ENCODE peak calls at places on chromosomes 11 and 22, in six cellular contexts. T is spleen, C is sigmoid colon, E is stomach, K is HCT116, W is vagina. X is an unnamed sample.

GRCh38 chr11:68767672-68768071 is 16.4 kb upstream of the TESMIN start:
- DNase-seq in E (no peak), K (no peak), W (no peak), T (no peak), C (no peak), X (no peak)

GRCh38 chr11:80995523-80995922 is 1554.7 kb upstream of the TENM4 start:
- DNase-seq in W (no peak), C (no peak), E (no peak), K (no peak), T (no peak), X (no peak)

GRCh38 chr11:45161252-45162063 is 15.0 kb downstream of the PRDM11 start:
- DNase-seq in T (peak; percentile 72), E (peak; percentile 41), K (no peak), W (no peak), C (peak; percentile 69), X (no peak)

GRCh38 chr11:67320011-67320410 is 16.7 kb downstream of the SSH3 start:
- DNase-seq in W (no peak), T (no peak), K (no peak), E (no peak), C (no peak), X (no peak)

GRCh38 chr22:21771631-21771976 is 36.0 kb upstream of the YPEL1 start:
- DNase-seq in E (no peak), C (no peak), K (no peak), W (no peak), T (no peak), X (no peak)

GRCh38 chr22:34068011-34068410 is 147.7 kb upstream of the LARGE1 start:
- DNase-seq in E (no peak), T (no peak), K (no peak), W (no peak), C (no peak), X (no peak)

GRCh38 chr11:109939176-109939810 is 153.9 kb upstream of the ZC3H12C start:
- DNase-seq in K (peak; percentile 85), C (no peak), W (no peak), E (no peak), T (no peak), X (no peak)

GRCh38 chr22:44371741-44372525 is 59.2 kb upstream of the SHISAL1 start:
- DNase-seq in T (peak; percentile 41), W (no peak), K (no peak), C (peak; percentile 50), E (no peak), X (no peak)

GRCh38 chr11:47185305-47186075 is 744 bp downstream of the PACSIN3 start:
- DNase-seq in T (no peak), E (peak; percentile 70), W (no peak), K (no peak), C (peak; percentile 88), X (no peak)

GRCh38 chr11:18383388-18384156 is 10.8 kb upstream of the LDHA start:
- DNase-seq in K (peak; percentile 84), W (peak; percentile 97), C (peak; percentile 93), E (peak; percentile 76), T (peak; percentile 87), X (peak; percentile 94)

GRCh38 chr11:48184452-48184851 is 32.2 kb upstream of the OR4B1 start:
- DNase-seq in T (no peak), C (no peak), W (no peak), K (no peak), E (no peak), X (no peak)

GRCh38 chr11:7673724-7674434 is 579 bp upstream of the CYB5R2 start:
- DNase-seq in E (peak; percentile 63), K (peak; percentile 29), T (no peak), C (peak; percentile 72), W (no peak), X (no peak)

GRCh38 chr11:2892215-2893020 is 6.8 kb upstream of the CDKN1C start:
- DNase-seq in W (no peak), C (peak; percentile 83), T (peak; percentile 90), K (no peak), E (peak; percentile 57), X (no peak)

GRCh38 chr11:95917188-95918036 is 6.5 kb downstream of the MTMR2 start:
- DNase-seq in K (no peak), W (no peak), E (no peak), T (no peak), C (no peak), X (no peak)

GRCh38 chr11:62048101-62048500 is 75.7 kb upstream of the INCENP start:
- DNase-seq in T (peak; percentile 2), W (no peak), C (no peak), K (no peak), E (no peak), X (no peak)

GRCh38 chr22:48576333-48577013 is 1251.2 kb downstream of the BRD1 start:
- DNase-seq in E (no peak), W (no peak), K (no peak), C (no peak), T (no peak), X (no peak)

GRCh38 chr11:19946681-19947080 is 213.6 kb downstream of the DBX1 start:
- DNase-seq in C (no peak), T (no peak), W (no peak), E (no peak), K (no peak), X (no peak)

GRCh38 chr11:96265236-96265737 is 77.7 kb downstream of the MAML2 start:
- DNase-seq in K (no peak), T (no peak), W (no peak), C (no peak), E (no peak), X (no peak)

GRCh38 chr22:31142285-31142684 is 2.0 kb upstream of the PLA2G3 start:
- DNase-seq in E (no peak), T (no peak), K (no peak), C (no peak), W (no peak), X (no peak)

GRCh38 chr11:111522426-111522825 is 7.8 kb downstream of the HOATZ start:
- DNase-seq in K (no peak), W (no peak), E (no peak), T (no peak), C (no peak), X (no peak)

GRCh38 chr22:18005201-18005926 is 19.0 kb downstream of the MICAL3 start:
- DNase-seq in K (no peak), T (no peak), W (no peak), E (no peak), C (no peak), X (no peak)

GRCh38 chr11:110778351-110778750 is 66.1 kb upstream of the ARHGAP20 start:
- DNase-seq in K (no peak), C (no peak), E (no peak), T (no peak), W (no peak), X (no peak)

GRCh38 chr11:125128450-125128849 is 17.0 kb upstream of the TMEM218 start:
- DNase-seq in K (no peak), W (no peak), E (no peak), C (no peak), T (no peak), X (no peak)

GRCh38 chr11:45657496-45658260 is 7.7 kb downstream of the CHST1 start:
- DNase-seq in E (no peak), K (no peak), C (peak; percentile 35), T (no peak), W (no peak), X (no peak)

GRCh38 chr22:37240941-37241320 is 3.1 kb downstream of the RAC2 start:
- DNase-seq in E (no peak), W (no peak), K (no peak), C (no peak), T (peak; percentile 80), X (no peak)

GRCh38 chr11:78576549-78577097 is 2.0 kb upstream of the NARS2 start:
- DNase-seq in C (no peak), E (no peak), T (no peak), W (no peak), K (no peak), X (no peak)

DNA sequence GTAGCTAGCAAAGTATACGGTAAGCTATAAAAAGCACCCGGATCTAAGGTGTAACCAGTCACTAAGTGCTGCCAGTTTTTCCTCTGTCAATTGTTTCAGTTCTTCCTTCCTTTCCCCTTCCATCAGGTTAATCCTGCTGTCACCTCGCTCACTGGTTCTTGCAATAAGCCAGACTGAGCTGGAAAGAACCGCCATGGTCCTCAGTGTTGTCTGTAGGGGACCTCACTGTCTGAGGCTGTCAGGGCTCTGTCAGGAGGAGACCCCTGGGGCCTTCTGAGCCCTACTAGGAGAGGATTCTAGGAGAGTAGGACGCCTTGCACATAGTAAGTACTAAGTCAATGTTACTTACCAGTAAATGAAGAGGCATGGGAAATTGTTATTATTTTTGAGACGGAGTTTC is 1.4 kb upstream of the TBC1D22A start:
- DNase-seq in K (no peak), W (no peak), T (peak; percentile 39), E (no peak), C (no peak), X (no peak)
- TF ChIP-seq POLR2AphosphoS5 in K (no peak), W (no peak), T (no peak), E (no peak), C (no peak), X (no peak)

GRCh38 chr11:104408630-104409029 is 244.7 kb upstream of the PDGFD start:
- DNase-seq in T (no peak), C (no peak), W (no peak), E (no peak), K (no peak), X (no peak)

GRCh38 chr11:104402812-104403521 is 239.0 kb upstream of the PDGFD start:
- DNase-seq in C (no peak), E (no peak), T (no peak), K (no peak), W (no peak), X (no peak)

GRCh38 chr11:104410336-104410735 is 246.4 kb upstream of the PDGFD start:
- DNase-seq in W (no peak), T (no peak), C (no peak), E (no peak), K (no peak), X (no peak)

DNA sequence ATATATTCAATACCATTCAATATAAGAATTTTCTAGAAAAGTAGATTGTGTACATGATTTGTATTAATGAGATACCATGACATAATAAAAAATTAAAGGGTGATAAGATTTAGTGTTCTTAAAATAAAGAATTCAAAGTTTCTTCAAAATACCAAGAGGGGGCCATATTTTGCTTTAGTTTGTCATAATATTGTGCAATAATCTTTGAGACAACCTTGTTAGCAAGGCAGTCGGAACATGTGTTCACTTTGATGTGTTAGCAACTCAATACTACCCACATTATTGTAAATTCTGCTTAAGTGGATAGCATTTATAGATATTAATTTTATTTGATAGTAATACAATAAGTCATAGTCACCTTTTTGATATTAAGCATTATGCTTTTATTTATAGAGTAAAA is 241.3 kb upstream of the PDGFD start:
- DNase-seq in K (no peak), C (no peak), W (no peak), E (no peak), T (no peak), X (no peak)
- H3K4me1 ChIP-seq in K (peaks cover 17% of the 10 kb centered on the region), C (no peaks in the 10 kb centered on the region), W (no peaks in the 10 kb centered on the region), E (no peaks in the 10 kb centered on the region), T (no peaks in the 10 kb centered on the region), X (no peaks in the 10 kb centered on the region)

GRCh38 chr11:65505434-65506315 is 6.8 kb downstream of the MALAT1 start:
- DNase-seq in K (no peak), C (peak; percentile 70), W (no peak), T (no peak), E (no peak), X (no peak)
- TF ChIP-seq POLR2A in K (no peak), C (no peak), W (no peak), T (no peak), E (peak; percentile 54), X (peak; percentile 52)

DNA sequence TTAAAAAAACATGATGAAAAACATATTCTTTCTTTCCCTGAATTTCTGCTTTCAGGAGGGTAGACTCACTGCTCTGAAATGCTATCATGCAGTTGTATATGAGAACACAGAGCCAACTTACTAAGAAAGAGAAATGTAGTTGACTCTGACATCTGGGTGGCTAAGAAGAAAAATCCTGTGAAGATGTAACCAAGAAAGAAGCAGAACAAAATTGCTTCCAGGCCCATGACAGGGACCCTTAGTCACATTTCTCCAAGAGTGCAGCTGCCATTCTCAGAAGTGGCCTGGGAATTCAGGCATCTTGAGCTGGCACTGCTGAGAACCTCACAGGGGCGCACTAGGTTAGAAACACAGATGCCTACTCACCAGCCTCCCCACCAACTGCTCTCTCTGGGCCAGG is 73.6 kb downstream of the RPL27A start:
- DNase-seq in E (no peak), K (no peak), C (peak; percentile 61), W (no peak), T (no peak), X (no peak)
- TF ChIP-seq POLR2AphosphoS5 in E (peak; percentile 15), K (no peak), C (no peak), W (no peak), T (no peak), X (no peak)

X was measured in esophagus muscularis mucosa.